ENCODE peak calls at places on chromosome 1, in ten cellular contexts. T is transverse colon, H is ovary, C is tibial nerve, K is heart left ventricle, W is body of pancreas, J is HCT116, L is suprapubic skin, F is IMR-90, P is esophagus squamous epithelium. S is an unnamed sample.
A peak's percentile ranks its signal among the peaks of the same experiment; 100 is the strongest.

GRCh38 chr1:200038987-200039848 is 11.7 kb downstream of the NR5A2 start:
- DNase-seq in T (peak; percentile 55), H (no peak), C (no peak), K (peak; percentile 34), W (peak; percentile 64), J (peak; percentile 10), L (no peak), F (no peak), P (no peak), S (peak; percentile 81)

GRCh38 chr1:116814935-116815334 is 60.7 kb downstream of the CD2 start:
- DNase-seq in T (no peak), H (no peak), C (no peak), K (no peak), W (no peak), J (no peak), L (no peak), F (no peak), P (no peak), S (no peak)

GRCh38 chr1:226378071-226378470 is 29.8 kb downstream of the PARP1 start:
- DNase-seq in T (no peak), H (no peak), C (no peak), K (no peak), W (no peak), J (no peak), L (no peak), F (peak; percentile 31), P (no peak), S (no peak)

GRCh38 chr1:6248798-6249731 is 5.1 kb downstream of the HES3 start:
- DNase-seq in T (no peak), H (no peak), C (no peak), K (peak; percentile 52), W (no peak), J (peak; percentile 41), L (no peak), F (no peak), P (no peak), S (no peak)

GRCh38 chr1:150809651-150810050 is 1.6 kb upstream of the CTSK start:
- DNase-seq in T (no peak), H (no peak), C (no peak), K (no peak), W (no peak), J (no peak), L (no peak), F (peak; percentile 83), P (no peak), S (no peak)

GRCh38 chr1:193565971-193566577 is 379.7 kb upstream of the B3GALT2 start:
- DNase-seq in T (no peak), H (no peak), C (no peak), K (no peak), W (no peak), J (no peak), L (no peak), F (no peak), P (no peak), S (no peak)

GRCh38 chr1:41475859-41476567 is 8.5 kb downstream of the EDN2 start:
- DNase-seq in T (no peak), H (no peak), C (no peak), K (no peak), W (no peak), J (no peak), L (no peak), F (no peak), P (no peak), S (no peak)

GRCh38 chr1:230698130-230698529 is 15.8 kb downstream of the AGT start:
- DNase-seq in T (no peak), H (no peak), C (no peak), K (no peak), W (no peak), J (no peak), L (no peak), F (no peak), P (no peak), S (no peak)

GRCh38 chr1:10424651-10425050 is 5.6 kb upstream of the CENPS start:
- DNase-seq in T (no peak), H (no peak), C (no peak), K (no peak), W (no peak), J (no peak), L (no peak), F (no peak), P (no peak), S (peak; percentile 10)

GRCh38 chr1:168045311-168045710 is 91.4 kb downstream of the GPR161 start:
- DNase-seq in T (no peak), H (no peak), C (no peak), K (no peak), W (no peak), J (no peak), L (no peak), F (no peak), P (no peak), S (no peak)

DNA sequence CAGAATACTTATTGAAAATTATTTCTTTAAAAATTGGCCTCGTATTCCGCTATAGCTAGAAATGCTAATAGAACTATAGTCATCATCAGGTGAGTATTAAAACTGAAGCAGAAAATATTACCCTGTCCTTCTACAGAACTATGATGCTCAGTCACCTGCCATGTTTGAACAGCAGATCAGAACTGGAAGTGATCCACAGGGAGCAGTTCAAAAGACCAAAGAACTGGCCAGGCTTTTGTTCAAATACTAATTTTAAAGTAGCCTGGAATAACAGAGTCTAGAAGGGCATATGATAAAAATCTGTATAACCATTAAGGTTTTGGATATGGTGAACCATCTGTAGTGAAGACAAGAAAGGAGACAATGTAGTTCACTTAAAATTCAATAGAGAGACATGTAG is 94.4 kb downstream of the GPR161 start:
- DNase-seq in T (no peak), H (no peak), C (no peak), K (no peak), W (no peak), J (no peak), L (no peak), F (no peak), P (no peak), S (no peak)
- H3K4me3 ChIP-seq in T (no peak overlapping the region), H (no peak overlapping the region), C (no peak overlapping the region), K (no peak overlapping the region), W (no peak overlapping the region), J (no peak overlapping the region), L (no peak overlapping the region), F (no peak overlapping the region), P (no peak overlapping the region), S (no peak overlapping the region)

GRCh38 chr1:147452809-147453208 is 88.5 kb upstream of the BCL9 start:
- DNase-seq in T (no peak), H (no peak), C (no peak), K (no peak), W (no peak), J (no peak), L (no peak), F (no peak), P (no peak), S (no peak)

DNA sequence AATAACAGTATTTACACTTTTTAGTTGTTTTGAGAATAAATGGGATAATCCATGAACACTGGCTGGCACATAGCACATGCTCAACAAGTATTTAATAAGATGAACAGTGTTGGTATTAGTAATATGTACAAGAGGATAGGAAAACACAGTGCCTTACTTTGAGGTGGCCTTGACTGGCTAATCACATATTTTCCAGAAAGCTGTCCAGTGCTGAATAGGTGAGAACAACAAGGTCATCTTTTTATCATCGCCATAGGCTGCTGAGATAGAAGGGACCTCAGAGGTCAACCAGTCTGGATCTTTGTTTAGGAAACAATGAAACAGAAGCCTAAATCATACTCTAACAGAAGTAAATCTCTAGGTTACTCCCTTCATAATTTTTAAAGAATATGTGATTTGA is 89.7 kb upstream of the BCL9 start:
- DNase-seq in T (no peak), H (no peak), C (no peak), K (no peak), W (no peak), J (no peak), L (no peak), F (no peak), P (no peak), S (no peak)
- H3K4me1 ChIP-seq in T (no peaks in the 10 kb centered on the region), H (no peaks in the 10 kb centered on the region), C (no peaks in the 10 kb centered on the region), K (no peaks in the 10 kb centered on the region), W (no peaks in the 10 kb centered on the region), J (no peaks in the 10 kb centered on the region), L (no peaks in the 10 kb centered on the region), F (no peaks in the 10 kb centered on the region), P (no peaks in the 10 kb centered on the region), S (no peaks in the 10 kb centered on the region)

GRCh38 chr1:84409888-84410287 is 11.6 kb downstream of the DNASE2B start:
- DNase-seq in T (no peak), H (no peak), C (no peak), K (no peak), W (no peak), J (no peak), L (no peak), F (no peak), P (no peak), S (no peak)

GRCh38 chr1:84403362-84403761 is 5.1 kb downstream of the DNASE2B start:
- DNase-seq in T (no peak), H (no peak), C (no peak), K (no peak), W (no peak), J (no peak), L (no peak), F (no peak), P (no peak), S (no peak)

GRCh38 chr1:84406209-84406917 is 8.1 kb downstream of the DNASE2B start:
- DNase-seq in T (peak; percentile 37), H (no peak), C (no peak), K (no peak), W (no peak), J (peak; percentile 53), L (no peak), F (peak; percentile 46), P (no peak), S (no peak)

GRCh38 chr1:84410328-84411107 is 12.2 kb downstream of the DNASE2B start:
- DNase-seq in T (no peak), H (no peak), C (no peak), K (no peak), W (no peak), J (no peak), L (no peak), F (no peak), P (no peak), S (no peak)

DNA sequence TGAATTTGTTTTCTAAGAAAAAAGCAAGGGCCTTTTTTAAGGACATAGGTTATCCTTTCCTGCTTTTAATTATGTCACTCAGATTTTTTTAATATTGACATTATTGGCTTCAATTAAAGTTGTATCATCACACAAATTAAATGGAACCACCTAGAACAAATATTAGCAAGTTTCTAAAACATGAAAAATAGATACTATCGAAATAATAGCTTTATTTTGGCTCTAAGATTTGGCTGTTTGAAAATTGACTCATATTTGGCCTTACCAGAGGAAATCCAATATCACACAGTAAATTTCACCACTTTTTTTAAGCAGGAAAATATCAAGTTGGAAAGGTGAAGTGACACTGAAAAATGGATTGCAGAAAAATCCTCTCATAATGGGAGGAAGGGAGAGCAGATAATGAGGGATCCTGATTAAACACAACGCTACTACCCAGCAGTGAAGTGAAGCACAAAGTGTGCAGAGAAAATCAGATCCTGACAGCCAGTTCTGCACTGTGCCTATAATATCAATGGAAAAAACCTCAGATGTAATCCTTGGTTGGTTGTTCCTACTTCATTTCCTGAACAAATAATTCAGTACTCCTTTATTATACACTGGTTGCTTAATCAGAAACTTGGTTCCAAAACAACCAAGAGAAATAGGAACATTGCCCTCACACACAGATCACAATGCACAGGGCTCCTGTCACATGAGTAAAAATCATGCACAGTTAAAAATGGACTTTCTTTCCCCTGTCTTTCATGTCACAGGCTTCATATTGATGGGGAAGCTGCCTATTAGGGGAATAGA is 9.4 kb downstream of the DNASE2B start:
- DNase-seq in T (no peak), H (no peak), C (no peak), K (no peak), W (no peak), J (no peak), L (no peak), F (no peak), P (no peak), S (no peak)
- TF ChIP-seq POLR2A in T (no peak), H (no peak), C (no peak), K (no peak), W (no peak), J (no peak), L (no peak), F (no peak), P (no peak), S (no peak)

GRCh38 chr1:218462591-218462990 is 117.5 kb downstream of the TGFB2 start:
- DNase-seq in T (no peak), H (no peak), C (no peak), K (no peak), W (no peak), J (no peak), L (no peak), F (no peak), P (no peak), S (no peak)
- H3K4me3 ChIP-seq in T (no peak overlapping the region), H (no peak overlapping the region), C (no peak overlapping the region), K (no peak overlapping the region), W (no peak overlapping the region), J (no peak overlapping the region), L (no peak overlapping the region), F (no peak overlapping the region), P (no peak overlapping the region), S (no peak overlapping the region)